ENCODE peak calls at places on chromosome 6, in ten cellular contexts. One of them, this sample, is unnamed.

GRCh38 chr6:111478749-111479148 is 4.3 kb downstream of the REV3L start:
- DNase-seq in Caco-2: no peak
- DNase-seq in RWPE2: no peak
- DNase-seq in AG04449: no peak
- DNase-seq in cardiac fibroblast: peak; percentile 79
- DNase-seq in DND-41: no peak
- DNase-seq in WERI-Rb-1: no peak
- DNase-seq in heart left ventricle: no peak
- DNase-seq in GM23338: peak; percentile 95
- DNase-seq in mesenchymal stem cell: peak; percentile 81
- DNase-seq in this sample: peak; percentile 73

GRCh38 chr6:96742702-96743101 is 94.6 kb downstream of the GPR63 start:
- DNase-seq in WERI-Rb-1: peak; percentile 29
- DNase-seq in DND-41: no peak
- DNase-seq in heart left ventricle: no peak
- DNase-seq in Caco-2: no peak
- DNase-seq in RWPE2: no peak
- DNase-seq in cardiac fibroblast: no peak
- DNase-seq in GM23338: no peak
- DNase-seq in AG04449: no peak
- DNase-seq in mesenchymal stem cell: no peak
- DNase-seq in this sample: no peak

GRCh38 chr6:14397518-14397901 is 279.9 kb downstream of the CD83 start:
- DNase-seq in WERI-Rb-1: no peak
- DNase-seq in AG04449: no peak
- DNase-seq in RWPE2: no peak
- DNase-seq in mesenchymal stem cell: no peak
- DNase-seq in cardiac fibroblast: no peak
- DNase-seq in DND-41: no peak
- DNase-seq in heart left ventricle: no peak
- DNase-seq in Caco-2: no peak
- DNase-seq in GM23338: no peak
- DNase-seq in this sample: no peak

GRCh38 chr6:135910943-135911618 is 59.6 kb downstream of the PDE7B start:
- DNase-seq in WERI-Rb-1: no peak
- DNase-seq in GM23338: no peak
- DNase-seq in Caco-2: no peak
- DNase-seq in cardiac fibroblast: no peak
- DNase-seq in DND-41: no peak
- DNase-seq in RWPE2: no peak
- DNase-seq in mesenchymal stem cell: peak; percentile 24
- DNase-seq in AG04449: no peak
- DNase-seq in heart left ventricle: no peak
- DNase-seq in this sample: no peak

GRCh38 chr6:18387061-18387721 is at the start of gene RNF144B:
- DNase-seq in WERI-Rb-1: peak; percentile 88
- DNase-seq in heart left ventricle: peak; percentile 91
- DNase-seq in Caco-2: peak; percentile 66
- DNase-seq in DND-41: peak; percentile 55
- DNase-seq in RWPE2: peak; percentile 91
- DNase-seq in mesenchymal stem cell: peak; percentile 72
- DNase-seq in cardiac fibroblast: peak; percentile 69
- DNase-seq in GM23338: peak; percentile 93
- DNase-seq in AG04449: no peak
- DNase-seq in this sample: peak; percentile 85

GRCh38 chr6:136696783-136697364 is 95.4 kb downstream of the MAP3K5 start:
- DNase-seq in Caco-2: no peak
- DNase-seq in DND-41: no peak
- DNase-seq in RWPE2: no peak
- DNase-seq in heart left ventricle: no peak
- DNase-seq in AG04449: no peak
- DNase-seq in WERI-Rb-1: no peak
- DNase-seq in GM23338: no peak
- DNase-seq in mesenchymal stem cell: no peak
- DNase-seq in cardiac fibroblast: no peak
- DNase-seq in this sample: no peak

GRCh38 chr6:16505711-16506362 is 255.4 kb downstream of the ATXN1 start:
- DNase-seq in GM23338: no peak
- DNase-seq in cardiac fibroblast: peak; percentile 67
- DNase-seq in mesenchymal stem cell: peak; percentile 33
- DNase-seq in Caco-2: no peak
- DNase-seq in WERI-Rb-1: no peak
- DNase-seq in DND-41: no peak
- DNase-seq in RWPE2: no peak
- DNase-seq in heart left ventricle: no peak
- DNase-seq in AG04449: no peak
- DNase-seq in this sample: no peak

GRCh38 chr6:89267918-89268317 is 47.2 kb downstream of the GABRR2 start:
- DNase-seq in heart left ventricle: no peak
- DNase-seq in DND-41: no peak
- DNase-seq in mesenchymal stem cell: no peak
- DNase-seq in cardiac fibroblast: no peak
- DNase-seq in Caco-2: no peak
- DNase-seq in AG04449: no peak
- DNase-seq in WERI-Rb-1: no peak
- DNase-seq in RWPE2: no peak
- DNase-seq in GM23338: no peak
- DNase-seq in this sample: no peak

GRCh38 chr6:4299476-4299875 is 164.1 kb upstream of the ECI2 start:
- DNase-seq in RWPE2: no peak
- DNase-seq in cardiac fibroblast: peak; percentile 34
- DNase-seq in AG04449: no peak
- DNase-seq in DND-41: no peak
- DNase-seq in GM23338: no peak
- DNase-seq in WERI-Rb-1: no peak
- DNase-seq in Caco-2: no peak
- DNase-seq in heart left ventricle: no peak
- DNase-seq in mesenchymal stem cell: no peak
- DNase-seq in this sample: no peak

GRCh38 chr6:161486326-161486725 is 212.5 kb upstream of the AGPAT4 start:
- DNase-seq in WERI-Rb-1: no peak
- DNase-seq in GM23338: no peak
- DNase-seq in RWPE2: peak; percentile 74
- DNase-seq in AG04449: no peak
- DNase-seq in mesenchymal stem cell: peak; percentile 3
- DNase-seq in Caco-2: no peak
- DNase-seq in cardiac fibroblast: peak; percentile 66
- DNase-seq in heart left ventricle: peak; percentile 62
- DNase-seq in DND-41: no peak
- DNase-seq in this sample: no peak

GRCh38 chr6:73695619-73696421 is at the start of gene CD109:
- DNase-seq in mesenchymal stem cell: peak; percentile 94
- DNase-seq in GM23338: peak; percentile 89
- DNase-seq in WERI-Rb-1: peak; percentile 56
- DNase-seq in cardiac fibroblast: peak; percentile 81
- DNase-seq in RWPE2: peak; percentile 76
- DNase-seq in heart left ventricle: peak; percentile 62
- DNase-seq in DND-41: peak; percentile 72
- DNase-seq in Caco-2: no peak
- DNase-seq in AG04449: peak; percentile 14
- DNase-seq in this sample: peak; percentile 89

GRCh38 chr6:131136021-131136847 is 967 bp downstream of the AKAP7 start:
- DNase-seq in AG04449: no peak
- DNase-seq in DND-41: no peak
- DNase-seq in WERI-Rb-1: no peak
- DNase-seq in Caco-2: no peak
- DNase-seq in GM23338: no peak
- DNase-seq in mesenchymal stem cell: peak; percentile 9
- DNase-seq in heart left ventricle: no peak
- DNase-seq in RWPE2: no peak
- DNase-seq in cardiac fibroblast: peak; percentile 62
- DNase-seq in this sample: no peak

GRCh38 chr6:13724174-13724573 is 12.5 kb upstream of the RANBP9 start:
- DNase-seq in AG04449: no peak
- DNase-seq in cardiac fibroblast: no peak
- DNase-seq in RWPE2: peak; percentile 87
- DNase-seq in GM23338: no peak
- DNase-seq in mesenchymal stem cell: no peak
- DNase-seq in DND-41: no peak
- DNase-seq in heart left ventricle: no peak
- DNase-seq in Caco-2: no peak
- DNase-seq in WERI-Rb-1: no peak
- DNase-seq in this sample: no peak

GRCh38 chr6:169667716-169668115 is 34.1 kb downstream of the WDR27 start:
- DNase-seq in mesenchymal stem cell: no peak
- DNase-seq in DND-41: no peak
- DNase-seq in GM23338: no peak
- DNase-seq in WERI-Rb-1: no peak
- DNase-seq in cardiac fibroblast: no peak
- DNase-seq in AG04449: no peak
- DNase-seq in Caco-2: no peak
- DNase-seq in RWPE2: no peak
- DNase-seq in heart left ventricle: no peak
- DNase-seq in this sample: no peak

DNA sequence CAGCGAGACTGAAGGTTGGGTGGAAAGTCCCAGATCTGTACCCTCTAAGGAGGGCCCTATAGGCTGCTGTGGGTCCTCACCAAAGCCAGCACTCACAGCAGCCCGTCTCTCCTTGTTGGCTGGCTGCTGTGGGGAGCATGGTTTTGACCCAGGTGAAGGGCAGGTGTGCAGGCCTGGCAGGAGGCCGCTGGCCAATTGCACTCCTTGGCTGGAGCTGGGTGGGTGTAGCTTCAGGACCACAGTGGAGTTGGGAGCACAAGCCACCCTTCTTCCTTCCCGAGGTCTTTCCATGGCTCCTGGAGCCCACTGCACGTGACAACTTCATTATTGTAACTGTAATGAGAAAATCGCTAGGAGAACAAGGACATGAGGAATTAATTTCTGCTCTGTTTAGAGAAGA is 287.7 kb upstream of the FOXQ1 start:
- DNase-seq in Caco-2: no peak
- DNase-seq in WERI-Rb-1: no peak
- DNase-seq in AG04449: no peak
- DNase-seq in heart left ventricle: no peak
- DNase-seq in cardiac fibroblast: no peak
- DNase-seq in mesenchymal stem cell: no peak
- DNase-seq in RWPE2: no peak
- DNase-seq in GM23338: no peak
- DNase-seq in DND-41: no peak
- DNase-seq in this sample: no peak
- H3K4me3 ChIP-seq in Caco-2: no peak overlapping the region
- H3K4me3 ChIP-seq in WERI-Rb-1: no peak overlapping the region
- H3K4me3 ChIP-seq in AG04449: no peak overlapping the region
- H3K4me3 ChIP-seq in heart left ventricle: no peak overlapping the region
- H3K4me3 ChIP-seq in cardiac fibroblast: no peak overlapping the region
- H3K4me3 ChIP-seq in mesenchymal stem cell: no peak overlapping the region
- H3K4me3 ChIP-seq in RWPE2: no peak overlapping the region
- H3K4me3 ChIP-seq in GM23338: no peak overlapping the region
- H3K4me3 ChIP-seq in DND-41: no peak overlapping the region
- H3K4me3 ChIP-seq in this sample: no peak overlapping the region

DNA sequence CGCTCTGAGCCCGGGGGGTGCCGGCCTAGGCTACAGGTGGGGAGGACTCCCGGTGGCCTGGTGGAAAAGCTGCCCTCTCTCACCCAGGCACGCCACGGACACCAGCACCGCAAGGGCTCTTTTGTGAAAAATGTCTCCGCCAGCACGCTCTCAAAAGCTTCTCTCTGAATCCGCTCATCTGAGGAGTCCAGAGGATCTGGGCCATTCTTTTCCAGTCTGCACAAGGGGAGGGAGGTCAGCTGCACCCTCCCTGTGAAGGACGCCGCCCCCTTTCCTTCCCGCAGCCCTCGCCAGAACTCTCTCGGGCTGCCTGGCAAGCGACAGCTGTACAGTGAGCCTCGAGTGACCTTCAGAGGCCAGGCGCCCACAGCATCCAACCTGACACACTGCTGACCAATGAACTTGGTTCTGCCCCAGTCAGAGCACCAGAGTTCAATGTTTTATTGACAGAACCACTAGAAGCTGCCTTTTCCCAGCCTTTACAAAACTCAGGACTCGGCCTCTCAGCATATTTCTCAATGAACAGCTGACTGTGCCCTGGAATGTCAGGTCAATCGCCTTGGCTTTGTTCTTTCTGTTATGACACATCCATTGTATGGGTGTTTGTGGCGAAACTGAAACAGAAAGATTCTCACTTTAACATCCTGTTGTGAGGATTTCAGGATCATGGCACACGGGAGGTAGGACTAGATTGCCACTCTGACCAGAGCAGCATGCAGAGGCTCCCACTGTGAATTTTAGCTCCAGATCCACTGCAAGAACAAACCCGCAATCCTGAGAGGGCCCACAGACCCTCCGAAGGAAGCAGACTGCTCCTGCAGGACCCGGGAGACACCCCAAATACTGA is 26.7 kb downstream of the SERPINB9 start:
- DNase-seq in mesenchymal stem cell: peak; percentile 91
- DNase-seq in GM23338: peak; percentile 70
- DNase-seq in Caco-2: peak; percentile 76
- DNase-seq in RWPE2: no peak
- DNase-seq in AG04449: peak; percentile 4
- DNase-seq in WERI-Rb-1: peak; percentile 52
- DNase-seq in heart left ventricle: peak; percentile 76
- DNase-seq in DND-41: no peak
- DNase-seq in cardiac fibroblast: peak; percentile 97
- DNase-seq in this sample: peak; percentile 74
- H3K4me3 ChIP-seq in mesenchymal stem cell: peak overlapping the region; percentile 70
- H3K4me3 ChIP-seq in GM23338: peak overlapping the region; percentile 90
- H3K4me3 ChIP-seq in Caco-2: peak overlapping the region; percentile 63
- H3K4me3 ChIP-seq in RWPE2: no peak overlapping the region
- H3K4me3 ChIP-seq in AG04449: peak overlapping the region; percentile 27
- H3K4me3 ChIP-seq in WERI-Rb-1: no peak overlapping the region
- H3K4me3 ChIP-seq in heart left ventricle: peak overlapping the region; percentile 74
- H3K4me3 ChIP-seq in DND-41: no peak overlapping the region
- H3K4me3 ChIP-seq in cardiac fibroblast: peak overlapping the region; percentile 40
- H3K4me3 ChIP-seq in this sample: peak overlapping the region; percentile 67

DNA sequence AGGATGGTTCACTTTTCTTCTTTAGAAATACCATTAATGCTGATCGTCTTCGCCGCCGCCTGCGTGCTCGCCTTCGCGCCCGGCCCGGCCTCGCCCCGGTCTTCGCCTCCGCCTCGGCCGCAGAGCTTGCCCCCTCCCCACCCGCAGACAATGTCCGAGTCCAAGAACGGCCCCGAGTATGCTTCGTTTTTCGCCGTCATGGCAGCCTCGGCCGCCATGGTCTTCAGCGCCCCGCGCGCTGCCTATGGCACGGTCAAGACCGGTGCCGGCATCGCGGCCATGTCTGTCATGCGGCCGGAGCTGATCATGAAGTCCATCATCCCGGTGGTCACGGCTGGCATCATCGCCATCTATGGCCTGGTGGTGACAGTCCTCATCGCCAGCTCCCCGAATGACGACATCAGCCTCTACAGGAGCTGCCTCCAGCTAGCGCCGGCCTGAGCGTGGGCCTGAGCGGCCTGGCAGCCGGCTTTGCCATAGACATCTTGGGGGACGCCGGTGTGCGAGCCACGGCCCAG is 4.7 kb upstream of the PRPH2 start:
- DNase-seq in RWPE2: no peak
- DNase-seq in WERI-Rb-1: peak; percentile 78
- DNase-seq in mesenchymal stem cell: no peak
- DNase-seq in DND-41: no peak
- DNase-seq in heart left ventricle: peak; percentile 35
- DNase-seq in GM23338: peak; percentile 30
- DNase-seq in cardiac fibroblast: no peak
- DNase-seq in Caco-2: no peak
- DNase-seq in AG04449: no peak
- DNase-seq in this sample: peak; percentile 57
- H3K4me3 ChIP-seq in RWPE2: peak overlapping the region; percentile 15
- H3K4me3 ChIP-seq in WERI-Rb-1: peak overlapping the region; percentile 60
- H3K4me3 ChIP-seq in mesenchymal stem cell: peak overlapping the region; percentile 66
- H3K4me3 ChIP-seq in DND-41: no peak overlapping the region
- H3K4me3 ChIP-seq in heart left ventricle: peak overlapping the region; percentile 56
- H3K4me3 ChIP-seq in GM23338: no peak overlapping the region
- H3K4me3 ChIP-seq in cardiac fibroblast: no peak overlapping the region
- H3K4me3 ChIP-seq in Caco-2: peak overlapping the region; percentile 30
- H3K4me3 ChIP-seq in AG04449: peak overlapping the region; percentile 34
- H3K4me3 ChIP-seq in this sample: no peak overlapping the region

GRCh38 chr6:164528539-164528938 is 780.9 kb downstream of the C6orf118 start:
- DNase-seq in WERI-Rb-1: no peak
- DNase-seq in AG04449: no peak
- DNase-seq in DND-41: no peak
- DNase-seq in GM23338: no peak
- DNase-seq in heart left ventricle: no peak
- DNase-seq in mesenchymal stem cell: no peak
- DNase-seq in RWPE2: no peak
- DNase-seq in Caco-2: no peak
- DNase-seq in cardiac fibroblast: no peak
- DNase-seq in this sample: no peak
- H3K4me3 ChIP-seq in WERI-Rb-1: no peak overlapping the region
- H3K4me3 ChIP-seq in AG04449: no peak overlapping the region
- H3K4me3 ChIP-seq in DND-41: no peak overlapping the region
- H3K4me3 ChIP-seq in GM23338: no peak overlapping the region
- H3K4me3 ChIP-seq in heart left ventricle: no peak overlapping the region
- H3K4me3 ChIP-seq in mesenchymal stem cell: no peak overlapping the region
- H3K4me3 ChIP-seq in RWPE2: no peak overlapping the region
- H3K4me3 ChIP-seq in Caco-2: no peak overlapping the region
- H3K4me3 ChIP-seq in cardiac fibroblast: no peak overlapping the region
- H3K4me3 ChIP-seq in this sample: no peak overlapping the region